ENCODE peak calls at places on chromosome 2, in five cellular contexts. L, S, X, Z and O are unnamed samples.

GRCh38 chr2:138922973-138923563 is 142.9 kb upstream of the NXPH2 start:
- DNase-seq in L (peak; percentile 43), S (peak; percentile 70), X (peak; percentile 31), Z (peak; percentile 5), O (peak; percentile 26)

GRCh38 chr2:138239902-138240595 is 261.5 kb upstream of the SPOPL start:
- DNase-seq in L (no peak), S (no peak), X (no peak), Z (no peak), O (no peak)

GRCh38 chr2:134670955-134671354 is 47.8 kb downstream of the TMEM163 start:
- DNase-seq in L (no peak), S (peak; percentile 40), X (no peak), Z (no peak), O (no peak)

GRCh38 chr2:237456200-237456731 is 30.8 kb upstream of the MLPH start:
- DNase-seq in L (no peak), S (peak; percentile 62), X (peak; percentile 51), Z (no peak), O (no peak)

GRCh38 chr2:75647771-75648170 is 1.2 kb downstream of the MRPL19 start:
- DNase-seq in L (peak; percentile 29), S (peak; percentile 19), X (no peak), Z (no peak), O (no peak)

GRCh38 chr2:85888020-85888744 is 608 bp downstream of the ST3GAL5 start:
- DNase-seq in L (peak; percentile 35), S (no peak), X (peak; percentile 39), Z (peak; percentile 40), O (peak; percentile 56)

GRCh38 chr2:16238001-16238755 is 297.8 kb downstream of the MYCN start:
- DNase-seq in L (no peak), S (no peak), X (no peak), Z (no peak), O (no peak)

GRCh38 chr2:17588031-17588430 is 47.5 kb downstream of the VSNL1 start:
- DNase-seq in L (no peak), S (no peak), X (no peak), Z (no peak), O (no peak)

GRCh38 chr2:239820836-239821693 is 204.1 kb downstream of the NDUFA10 start:
- DNase-seq in L (no peak), S (no peak), X (no peak), Z (no peak), O (no peak)

GRCh38 chr2:180690611-180691010 is 289.8 kb upstream of the UBE2E3 start:
- DNase-seq in L (no peak), S (peak; percentile 76), X (no peak), Z (no peak), O (no peak)

GRCh38 chr2:140348826-140349225 is 1568.6 kb upstream of the NXPH2 start:
- DNase-seq in L (no peak), S (no peak), X (no peak), Z (no peak), O (peak; percentile 51)

GRCh38 chr2:172283476-172283875 is 143.9 kb upstream of the ITGA6 start:
- DNase-seq in L (no peak), S (no peak), X (no peak), Z (no peak), O (no peak)

GRCh38 chr2:132278267-132278666 is 116.5 kb upstream of the ANKRD30BL start:
- DNase-seq in L (no peak), S (no peak), X (no peak), Z (no peak), O (no peak)

GRCh38 chr2:217510790-217511291 is 492.0 kb downstream of the TNS1 start:
- DNase-seq in L (peak; percentile 64), S (peak; percentile 88), X (peak; percentile 91), Z (peak; percentile 53), O (peak; percentile 87)

GRCh38 chr2:187514930-187515329 is 39.3 kb downstream of the TFPI start:
- DNase-seq in L (no peak), S (no peak), X (no peak), Z (no peak), O (no peak)

GRCh38 chr2:173204316-173204715 is 128.7 kb downstream of the MAP3K20 start:
- DNase-seq in L (no peak), S (no peak), X (no peak), Z (no peak), O (no peak)

GRCh38 chr2:30641765-30642341 is 165.4 kb downstream of the CAPN13 start:
- DNase-seq in L (no peak), S (no peak), X (no peak), Z (no peak), O (no peak)

GRCh38 chr2:36376319-36376765 is 20.8 kb downstream of the CRIM1 start:
- DNase-seq in L (no peak), S (peak; percentile 71), X (peak; percentile 81), Z (no peak), O (no peak)

GRCh38 chr2:98656800-98657199 is 48.4 kb downstream of the UNC50 start:
- DNase-seq in L (no peak), S (no peak), X (no peak), Z (no peak), O (no peak)

GRCh38 chr2:238521002-238521401 is 94.3 kb downstream of the ASB1 start:
- DNase-seq in L (no peak), S (no peak), X (no peak), Z (no peak), O (no peak)

GRCh38 chr2:238518127-238518827 is 91.5 kb downstream of the ASB1 start:
- DNase-seq in L (no peak), S (no peak), X (no peak), Z (no peak), O (no peak)

GRCh38 chr2:238521870-238522269 is 95.1 kb downstream of the ASB1 start:
- DNase-seq in L (no peak), S (no peak), X (no peak), Z (no peak), O (no peak)

GRCh38 chr2:238518828-238519186 is 92.1 kb downstream of the ASB1 start:
- DNase-seq in L (no peak), S (no peak), X (no peak), Z (no peak), O (no peak)

DNA sequence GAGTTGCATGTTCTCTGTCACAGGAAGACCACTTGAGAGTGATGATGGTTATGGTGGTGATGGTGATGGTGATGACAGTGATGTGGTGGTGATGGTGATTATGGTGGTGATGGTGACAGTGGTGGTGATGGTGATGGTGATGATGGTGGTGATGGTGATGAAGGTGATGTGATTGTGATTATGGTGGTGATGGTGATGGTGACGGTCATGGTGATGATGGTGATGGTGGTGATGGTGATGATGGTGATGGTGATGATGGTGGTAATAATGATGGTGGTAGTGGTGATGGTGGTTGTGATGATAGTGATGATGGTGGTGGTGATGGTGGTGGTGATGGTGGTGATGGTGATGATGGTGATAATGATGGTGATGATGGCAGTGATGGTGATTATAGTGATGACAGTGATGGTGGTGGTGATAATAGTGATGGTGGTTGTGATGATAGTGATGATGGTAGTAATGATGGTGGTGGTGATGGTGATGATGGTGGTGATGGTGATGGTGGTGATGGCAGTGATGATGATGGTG is 93.7 kb downstream of the ASB1 start:
- DNase-seq in L (no peak), S (no peak), X (no peak), Z (no peak), O (no peak)
- TF ChIP-seq CTCF in L (no peak), S (no peak), X (no peak), Z (no peak), O (no peak)

GRCh38 chr2:40448476-40449079 is 3.3 kb downstream of the SLC8A1 start:
- DNase-seq in L (peak; percentile 17), S (peak; percentile 68), X (no peak), Z (peak; percentile 68), O (peak; percentile 52)
- TF ChIP-seq EZH2phosphoT487 in L (no peak), S (no peak), X (no peak), Z (no peak), O (no peak)

DNA sequence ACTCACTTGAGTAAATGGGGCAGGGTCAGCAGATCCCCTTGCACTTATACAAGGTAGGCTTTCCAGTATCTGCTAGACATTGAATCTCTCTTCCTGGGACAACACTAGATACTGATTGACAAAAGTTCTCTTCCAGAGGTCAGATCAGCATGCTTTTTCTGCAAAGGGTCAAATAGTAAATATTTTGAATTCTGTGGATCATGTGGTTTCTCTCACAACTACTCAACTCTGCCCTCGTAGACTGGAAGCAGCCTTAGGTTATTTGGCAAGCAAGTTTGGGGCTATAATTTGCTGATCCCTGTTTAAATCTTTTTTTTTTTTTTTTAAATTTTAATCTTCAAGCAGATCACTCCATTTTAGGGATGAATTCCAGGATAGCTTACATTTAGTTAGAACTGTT is 17.4 kb upstream of the NABP1 start:
- DNase-seq in L (no peak), S (no peak), X (no peak), Z (no peak), O (no peak)
- TF ChIP-seq CTCF in L (no peak), S (no peak), X (no peak), Z (no peak), O (no peak)

GRCh38 chr2:160411167-160411566 is 82.4 kb downstream of the RBMS1 start:
- DNase-seq in L (peak; percentile 34), S (peak; percentile 72), X (no peak), Z (peak; percentile 33), O (no peak)
- TF ChIP-seq EZH2phosphoT487 in L (no peak), S (no peak), X (no peak), Z (no peak), O (no peak)

GRCh38 chr2:182558564-182558963 is 131.7 kb upstream of the PDE1A start:
- DNase-seq in L (no peak), S (no peak), X (no peak), Z (no peak), O (no peak)
- TF ChIP-seq CTCF in L (no peak), S (no peak), X (no peak), Z (no peak), O (no peak)

GRCh38 chr2:20649586-20650375 is 1.1 kb downstream of the HS1BP3 start:
- DNase-seq in L (no peak), S (no peak), X (no peak), Z (no peak), O (no peak)

GRCh38 chr2:20650880-20651730 is at the start of gene HS1BP3:
- DNase-seq in L (peak; percentile 89), S (peak; percentile 91), X (peak; percentile 94), Z (peak; percentile 88), O (peak; percentile 94)

GRCh38 chr2:20648831-20649230 is 2.1 kb downstream of the HS1BP3 start:
- DNase-seq in L (no peak), S (no peak), X (no peak), Z (no peak), O (no peak)

GRCh38 chr2:20651731-20652099 is 817 bp upstream of the HS1BP3 start:
- DNase-seq in L (no peak), S (no peak), X (no peak), Z (no peak), O (no peak)

DNA sequence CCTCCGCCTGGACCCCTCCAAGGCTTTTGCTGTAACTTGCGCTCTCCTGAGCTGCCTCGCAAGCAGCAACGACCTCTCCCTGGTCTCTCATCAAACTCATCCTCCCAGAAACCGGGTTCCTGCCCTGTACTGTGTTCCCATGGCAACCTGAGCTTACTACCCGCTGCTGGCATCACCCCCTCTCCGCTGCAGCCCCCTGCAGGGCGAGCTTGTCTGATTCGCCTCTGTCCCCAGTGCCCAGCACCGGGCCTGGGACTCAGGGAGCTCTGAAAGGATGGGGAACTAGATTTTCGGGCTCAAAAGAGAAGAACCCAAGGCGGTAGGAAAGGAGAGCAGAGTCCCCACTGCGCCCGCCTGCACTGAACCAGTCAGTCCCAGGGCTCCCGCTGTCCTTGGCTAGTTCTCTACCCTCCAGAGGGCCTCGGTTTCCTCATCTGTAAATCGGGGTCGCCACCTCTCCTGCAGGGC is 452 bp downstream of the HS1BP3 start:
- DNase-seq in L (peak; percentile 43), S (peak; percentile 16), X (peak; percentile 58), Z (peak; percentile 47), O (peak; percentile 78)
- TF ChIP-seq EZH2phosphoT487 in L (no peak), S (no peak), X (no peak), Z (no peak), O (no peak)